ENCODE peak calls at places on chromosomes 2 and 18, in nine cellular contexts. T is HT1080; C is activated CD4-positive, CD25-positive, alpha-beta regulatory T cell; P is dorsolateral prefrontal cortex; Q is GM12892; J is omental fat pad; E is SW480; U is GM04504; W is A172. G is an unnamed sample.

GRCh38 chr18:68482815-68483214 is 232.1 kb downstream of the TMX3 start:
- DNase-seq in J (no peak), U (no peak), T (no peak), C (no peak), Q (no peak), E (no peak), P (no peak), W (no peak), G (no peak)

GRCh38 chr2:227818569-227819397 is 5.1 kb downstream of the CCL20 start:
- DNase-seq in Q (no peak), C (no peak), J (peak; percentile 57), E (peak; percentile 63), U (no peak), W (no peak), T (no peak), P (no peak), G (no peak)

GRCh38 chr2:115757286-115757685 is 1314.8 kb downstream of the DPP10 start:
- DNase-seq in U (no peak), Q (no peak), C (no peak), T (no peak), P (no peak), E (no peak), W (no peak), J (no peak), G (no peak)

GRCh38 chr2:215619022-215619958 is 183.4 kb upstream of the FN1 start:
- DNase-seq in Q (no peak), J (no peak), E (peak; percentile 89), U (no peak), T (peak; percentile 89), P (no peak), C (no peak), W (peak; percentile 81), G (no peak)

GRCh38 chr2:3168230-3168891 is 209.3 kb downstream of the EIPR1 start:
- DNase-seq in P (no peak), E (peak; percentile 21), U (peak; percentile 64), Q (no peak), T (no peak), C (no peak), J (no peak), W (peak; percentile 47), G (peak; percentile 19)

GRCh38 chr2:11676640-11677039 is 6.6 kb upstream of the NTSR2 start:
- DNase-seq in Q (no peak), T (no peak), E (no peak), W (no peak), U (no peak), C (no peak), J (no peak), P (no peak), G (no peak)

GRCh38 chr18:68234676-68235075 is 480.2 kb downstream of the TMX3 start:
- DNase-seq in J (no peak), W (no peak), E (no peak), T (peak; percentile 45), Q (no peak), P (no peak), U (no peak), C (no peak), G (no peak)

GRCh38 chr18:46630160-46630559 is 26.9 kb downstream of the LOXHD1 start:
- DNase-seq in T (peak; percentile 86), E (no peak), W (peak; percentile 19), P (no peak), C (no peak), J (no peak), U (no peak), Q (no peak), G (no peak)

GRCh38 chr2:136308621-136309020 is 190.7 kb upstream of the CXCR4 start:
- DNase-seq in E (no peak), Q (no peak), J (no peak), C (no peak), W (no peak), U (no peak), P (peak; percentile 22), T (no peak), G (no peak)

GRCh38 chr2:226478121-226478809 is 321.4 kb downstream of the IRS1 start:
- DNase-seq in T (peak; percentile 77), C (no peak), U (peak; percentile 52), W (peak; percentile 97), Q (no peak), E (no peak), J (no peak), P (no peak), G (peak; percentile 88)